ENCODE peak calls at places on chromosomes 1 and 21, in eight cellular contexts. One of them, this sample, is unnamed.

GRCh38 chr1:94544706-94545490 is 3.3 kb upstream of the F3 start:
- DNase-seq in mucosa of gallbladder: no peak
- DNase-seq in fibroblast of lung: peak
- DNase-seq in T-helper 9 cell: no peak
- DNase-seq in HepG2: no peak
- DNase-seq in ecto neural progenitor cell: no peak
- DNase-seq in NCI-H345: no peak
- DNase-seq in left ventricle myocardium inferior: no peak
- DNase-seq in this sample: no peak

GRCh38 chr1:53957231-53957818 is 11.2 kb downstream of the LRRC42 start:
- DNase-seq in mucosa of gallbladder: peak
- DNase-seq in fibroblast of lung: no peak
- DNase-seq in T-helper 9 cell: no peak
- DNase-seq in HepG2: peak
- DNase-seq in ecto neural progenitor cell: no peak
- DNase-seq in NCI-H345: peak
- DNase-seq in left ventricle myocardium inferior: no peak
- DNase-seq in this sample: no peak

GRCh38 chr1:34132161-34132420 is 32.9 kb downstream of the CSMD2 start:
- DNase-seq in mucosa of gallbladder: no peak
- DNase-seq in fibroblast of lung: no peak
- DNase-seq in T-helper 9 cell: no peak
- DNase-seq in HepG2: no peak
- DNase-seq in ecto neural progenitor cell: no peak
- DNase-seq in NCI-H345: no peak
- DNase-seq in left ventricle myocardium inferior: no peak
- DNase-seq in this sample: peak

GRCh38 chr1:212638419-212639151 is 30.0 kb downstream of the ATF3 start:
- DNase-seq in mucosa of gallbladder: peak
- DNase-seq in fibroblast of lung: peak
- DNase-seq in T-helper 9 cell: no peak
- DNase-seq in HepG2: no peak
- DNase-seq in ecto neural progenitor cell: no peak
- DNase-seq in NCI-H345: no peak
- DNase-seq in left ventricle myocardium inferior: peak
- DNase-seq in this sample: no peak

GRCh38 chr1:201731142-201731541 is 97.8 kb upstream of the IPO9 start:
- DNase-seq in mucosa of gallbladder: no peak
- DNase-seq in fibroblast of lung: no peak
- DNase-seq in T-helper 9 cell: no peak
- DNase-seq in HepG2: no peak
- DNase-seq in ecto neural progenitor cell: no peak
- DNase-seq in NCI-H345: no peak
- DNase-seq in left ventricle myocardium inferior: no peak
- DNase-seq in this sample: no peak

GRCh38 chr1:157496121-157496526 is 56.2 kb downstream of the FCRL5 start:
- DNase-seq in mucosa of gallbladder: peak
- DNase-seq in fibroblast of lung: peak
- DNase-seq in T-helper 9 cell: peak
- DNase-seq in HepG2: peak
- DNase-seq in ecto neural progenitor cell: no peak
- DNase-seq in NCI-H345: peak
- DNase-seq in left ventricle myocardium inferior: no peak
- DNase-seq in this sample: peak

GRCh38 chr1:116567790-116568667 is 2.8 kb downstream of the CD58 start:
- DNase-seq in mucosa of gallbladder: no peak
- DNase-seq in fibroblast of lung: no peak
- DNase-seq in T-helper 9 cell: no peak
- DNase-seq in HepG2: no peak
- DNase-seq in ecto neural progenitor cell: no peak
- DNase-seq in NCI-H345: no peak
- DNase-seq in left ventricle myocardium inferior: no peak
- DNase-seq in this sample: no peak

GRCh38 chr1:201886103-201886885 is 2.4 kb upstream of the SHISA4 start:
- DNase-seq in mucosa of gallbladder: no peak
- DNase-seq in fibroblast of lung: no peak
- DNase-seq in T-helper 9 cell: no peak
- DNase-seq in HepG2: no peak
- DNase-seq in ecto neural progenitor cell: peak
- DNase-seq in NCI-H345: no peak
- DNase-seq in left ventricle myocardium inferior: no peak
- DNase-seq in this sample: no peak

GRCh38 chr1:101112051-101112770 is 86.6 kb upstream of the DPH5 start:
- DNase-seq in mucosa of gallbladder: peak
- DNase-seq in fibroblast of lung: no peak
- DNase-seq in T-helper 9 cell: peak
- DNase-seq in HepG2: no peak
- DNase-seq in ecto neural progenitor cell: no peak
- DNase-seq in NCI-H345: no peak
- DNase-seq in left ventricle myocardium inferior: peak
- DNase-seq in this sample: no peak

GRCh38 chr1:9996624-9997582 is at the start of gene RBP7:
- DNase-seq in mucosa of gallbladder: no peak
- DNase-seq in fibroblast of lung: no peak
- DNase-seq in T-helper 9 cell: peak
- DNase-seq in HepG2: no peak
- DNase-seq in ecto neural progenitor cell: peak
- DNase-seq in NCI-H345: peak
- DNase-seq in left ventricle myocardium inferior: peak
- DNase-seq in this sample: no peak

GRCh38 chr21:40634141-40634540 is 212.8 kb downstream of the DSCAM start:
- DNase-seq in mucosa of gallbladder: no peak
- DNase-seq in fibroblast of lung: no peak
- DNase-seq in T-helper 9 cell: no peak
- DNase-seq in HepG2: no peak
- DNase-seq in ecto neural progenitor cell: no peak
- DNase-seq in NCI-H345: no peak
- DNase-seq in left ventricle myocardium inferior: no peak
- DNase-seq in this sample: no peak

GRCh38 chr1:11516961-11517635 is 38.1 kb downstream of the DISP3 start:
- DNase-seq in mucosa of gallbladder: no peak
- DNase-seq in fibroblast of lung: no peak
- DNase-seq in T-helper 9 cell: no peak
- DNase-seq in HepG2: no peak
- DNase-seq in ecto neural progenitor cell: no peak
- DNase-seq in NCI-H345: no peak
- DNase-seq in left ventricle myocardium inferior: no peak
- DNase-seq in this sample: no peak

GRCh38 chr1:37475380-37476086 is 1.2 kb downstream of the ZC3H12A start:
- DNase-seq in mucosa of gallbladder: no peak
- DNase-seq in fibroblast of lung: no peak
- DNase-seq in T-helper 9 cell: no peak
- DNase-seq in HepG2: no peak
- DNase-seq in ecto neural progenitor cell: no peak
- DNase-seq in NCI-H345: no peak
- DNase-seq in left ventricle myocardium inferior: no peak
- DNase-seq in this sample: no peak

GRCh38 chr1:86478747-86479146 is 10.0 kb downstream of the CLCA1 start:
- DNase-seq in mucosa of gallbladder: no peak
- DNase-seq in fibroblast of lung: peak
- DNase-seq in T-helper 9 cell: no peak
- DNase-seq in HepG2: no peak
- DNase-seq in ecto neural progenitor cell: no peak
- DNase-seq in NCI-H345: no peak
- DNase-seq in left ventricle myocardium inferior: no peak
- DNase-seq in this sample: no peak

GRCh38 chr1:230753586-230754251 is 6.5 kb downstream of the CAPN9 start:
- DNase-seq in mucosa of gallbladder: peak
- DNase-seq in fibroblast of lung: peak
- DNase-seq in T-helper 9 cell: no peak
- DNase-seq in HepG2: peak
- DNase-seq in ecto neural progenitor cell: peak
- DNase-seq in NCI-H345: peak
- DNase-seq in left ventricle myocardium inferior: peak
- DNase-seq in this sample: no peak

GRCh38 chr1:24727490-24728214 is 17.6 kb upstream of the CLIC4 start:
- DNase-seq in mucosa of gallbladder: peak
- DNase-seq in fibroblast of lung: peak
- DNase-seq in T-helper 9 cell: no peak
- DNase-seq in HepG2: no peak
- DNase-seq in ecto neural progenitor cell: no peak
- DNase-seq in NCI-H345: no peak
- DNase-seq in left ventricle myocardium inferior: peak
- DNase-seq in this sample: peak

GRCh38 chr1:63924600-63924999 is 150.8 kb downstream of the ROR1 start:
- DNase-seq in mucosa of gallbladder: no peak
- DNase-seq in fibroblast of lung: no peak
- DNase-seq in T-helper 9 cell: no peak
- DNase-seq in HepG2: no peak
- DNase-seq in ecto neural progenitor cell: no peak
- DNase-seq in NCI-H345: no peak
- DNase-seq in left ventricle myocardium inferior: no peak
- DNase-seq in this sample: no peak

GRCh38 chr1:53754484-53755312 is 15.7 kb upstream of the GLIS1 start:
- DNase-seq in mucosa of gallbladder: peak
- DNase-seq in fibroblast of lung: peak
- DNase-seq in T-helper 9 cell: no peak
- DNase-seq in HepG2: peak
- DNase-seq in ecto neural progenitor cell: no peak
- DNase-seq in NCI-H345: peak
- DNase-seq in left ventricle myocardium inferior: no peak
- DNase-seq in this sample: peak

GRCh38 chr1:52259886-52260285 is 106.1 kb downstream of the CC2D1B start:
- DNase-seq in mucosa of gallbladder: no peak
- DNase-seq in fibroblast of lung: no peak
- DNase-seq in T-helper 9 cell: no peak
- DNase-seq in HepG2: no peak
- DNase-seq in ecto neural progenitor cell: no peak
- DNase-seq in NCI-H345: no peak
- DNase-seq in left ventricle myocardium inferior: no peak
- DNase-seq in this sample: no peak

GRCh38 chr1:177228721-177229088 is 57.9 kb downstream of the BRINP2 start:
- DNase-seq in mucosa of gallbladder: no peak
- DNase-seq in fibroblast of lung: peak
- DNase-seq in T-helper 9 cell: no peak
- DNase-seq in HepG2: no peak
- DNase-seq in ecto neural progenitor cell: no peak
- DNase-seq in NCI-H345: no peak
- DNase-seq in left ventricle myocardium inferior: no peak
- DNase-seq in this sample: no peak

GRCh38 chr1:110310300-110310699 is 28.9 kb upstream of the RBM15 start:
- DNase-seq in mucosa of gallbladder: no peak
- DNase-seq in fibroblast of lung: no peak
- DNase-seq in T-helper 9 cell: no peak
- DNase-seq in HepG2: no peak
- DNase-seq in ecto neural progenitor cell: no peak
- DNase-seq in NCI-H345: no peak
- DNase-seq in left ventricle myocardium inferior: peak
- DNase-seq in this sample: no peak

GRCh38 chr1:113282897-113283285 is 107.4 kb upstream of the MAGI3 start:
- DNase-seq in mucosa of gallbladder: no peak
- DNase-seq in fibroblast of lung: no peak
- DNase-seq in T-helper 9 cell: no peak
- DNase-seq in HepG2: no peak
- DNase-seq in ecto neural progenitor cell: no peak
- DNase-seq in NCI-H345: no peak
- DNase-seq in left ventricle myocardium inferior: no peak
- DNase-seq in this sample: no peak

GRCh38 chr1:232524056-232524455 is 105.9 kb downstream of the SIPA1L2 start:
- DNase-seq in mucosa of gallbladder: no peak
- DNase-seq in fibroblast of lung: no peak
- DNase-seq in T-helper 9 cell: no peak
- DNase-seq in HepG2: no peak
- DNase-seq in ecto neural progenitor cell: no peak
- DNase-seq in NCI-H345: no peak
- DNase-seq in left ventricle myocardium inferior: no peak
- DNase-seq in this sample: no peak

GRCh38 chr1:6474815-6475282 is 8.9 kb upstream of the TNFRSF25 start:
- DNase-seq in mucosa of gallbladder: no peak
- DNase-seq in fibroblast of lung: no peak
- DNase-seq in T-helper 9 cell: no peak
- DNase-seq in HepG2: no peak
- DNase-seq in ecto neural progenitor cell: no peak
- DNase-seq in NCI-H345: no peak
- DNase-seq in left ventricle myocardium inferior: no peak
- DNase-seq in this sample: no peak